ENCODE peak calls at places on chromosomes 3 and 15, in five cellular contexts. One of them, this sample, is unnamed.

GRCh38 chr3:27423463-27423862 is 54.3 kb upstream of the NEK10 start:
- DNase-seq in IMR-90: peak
- DNase-seq in H1: no peak
- DNase-seq in neuronal stem cell: no peak
- DNase-seq in mesenchymal stem cell: peak
- DNase-seq in this sample: no peak

GRCh38 chr3:62710761-62711160 is 164.5 kb downstream of the CADPS start:
- DNase-seq in neuronal stem cell: no peak
- DNase-seq in IMR-90: no peak
- DNase-seq in H1: no peak
- DNase-seq in mesenchymal stem cell: no peak
- DNase-seq in this sample: no peak

GRCh38 chr15:89096664-89097063 is 8.4 kb downstream of the ABHD2 start:
- DNase-seq in H1: no peak
- DNase-seq in mesenchymal stem cell: peak
- DNase-seq in neuronal stem cell: no peak
- DNase-seq in IMR-90: peak
- DNase-seq in this sample: no peak

GRCh38 chr3:101999177-101999778 is 150.0 kb downstream of the NFKBIZ start:
- DNase-seq in H1: no peak
- DNase-seq in mesenchymal stem cell: no peak
- DNase-seq in IMR-90: no peak
- DNase-seq in neuronal stem cell: no peak
- DNase-seq in this sample: no peak

GRCh38 chr3:52722491-52722890 is 16.6 kb downstream of the SPCS1 start:
- DNase-seq in mesenchymal stem cell: no peak
- DNase-seq in neuronal stem cell: no peak
- DNase-seq in IMR-90: no peak
- DNase-seq in H1: no peak
- DNase-seq in this sample: no peak

GRCh38 chr3:144947895-144948294 is 976.3 kb downstream of the DIPK2A start:
- DNase-seq in mesenchymal stem cell: no peak
- DNase-seq in H1: no peak
- DNase-seq in neuronal stem cell: no peak
- DNase-seq in IMR-90: no peak
- DNase-seq in this sample: no peak

GRCh38 chr3:126065876-126066275 is 18.0 kb downstream of the SLC41A3 start:
- DNase-seq in mesenchymal stem cell: no peak
- DNase-seq in H1: no peak
- DNase-seq in neuronal stem cell: no peak
- DNase-seq in IMR-90: no peak
- DNase-seq in this sample: no peak

GRCh38 chr3:49012441-49013017 is 5.3 kb downstream of the WDR6 start:
- DNase-seq in IMR-90: no peak
- DNase-seq in neuronal stem cell: no peak
- DNase-seq in mesenchymal stem cell: peak
- DNase-seq in H1: no peak
- DNase-seq in this sample: no peak

GRCh38 chr3:13018039-13018431 is 55.2 kb downstream of the IQSEC1 start:
- DNase-seq in IMR-90: no peak
- DNase-seq in mesenchymal stem cell: no peak
- DNase-seq in neuronal stem cell: no peak
- DNase-seq in H1: no peak
- DNase-seq in this sample: peak
- H4K91ac ChIP-seq in IMR-90: no peak
- H4K91ac ChIP-seq in mesenchymal stem cell: no peak
- H4K91ac ChIP-seq in neuronal stem cell: peak
- H4K91ac ChIP-seq in H1: peak
- H4K91ac ChIP-seq in this sample: no peak

GRCh38 chr15:42736178-42736792 is 643 bp downstream of the CDAN1 start:
- DNase-seq in mesenchymal stem cell: peak
- DNase-seq in IMR-90: no peak
- DNase-seq in H1: no peak
- DNase-seq in neuronal stem cell: no peak
- DNase-seq in this sample: no peak
- H4K91ac ChIP-seq in mesenchymal stem cell: no peak
- H4K91ac ChIP-seq in IMR-90: no peak
- H4K91ac ChIP-seq in H1: no peak
- H4K91ac ChIP-seq in neuronal stem cell: no peak
- H4K91ac ChIP-seq in this sample: no peak

GRCh38 chr3:184739594-184740505 is 28.0 kb upstream of the MAGEF1 start:
- DNase-seq in mesenchymal stem cell: no peak
- DNase-seq in H1: no peak
- DNase-seq in IMR-90: no peak
- DNase-seq in neuronal stem cell: no peak
- DNase-seq in this sample: no peak
- H4K91ac ChIP-seq in mesenchymal stem cell: no peak
- H4K91ac ChIP-seq in H1: no peak
- H4K91ac ChIP-seq in IMR-90: no peak
- H4K91ac ChIP-seq in neuronal stem cell: no peak
- H4K91ac ChIP-seq in this sample: no peak

DNA sequence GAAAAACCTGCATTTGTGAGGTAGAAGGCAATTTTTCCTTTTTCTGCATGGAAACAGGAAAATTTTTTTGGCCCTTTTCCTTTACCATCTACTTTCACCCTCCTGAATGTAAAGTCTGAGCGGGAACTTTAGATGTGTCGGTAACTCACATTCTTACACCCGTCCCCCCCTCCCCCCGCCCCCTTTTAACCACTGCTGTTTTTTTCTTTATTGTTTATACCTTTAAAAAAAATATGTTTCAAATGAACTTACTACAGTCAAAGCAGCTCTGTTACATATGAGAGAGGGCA is 487 bp upstream of the HES1 start:
- DNase-seq in IMR-90: no peak
- DNase-seq in neuronal stem cell: no peak
- DNase-seq in mesenchymal stem cell: no peak
- DNase-seq in H1: no peak
- DNase-seq in this sample: no peak
- H4K91ac ChIP-seq in IMR-90: peak
- H4K91ac ChIP-seq in neuronal stem cell: no peak
- H4K91ac ChIP-seq in mesenchymal stem cell: no peak
- H4K91ac ChIP-seq in H1: peak
- H4K91ac ChIP-seq in this sample: no peak

GRCh38 chr15:42710662-42711061 is 26.3 kb downstream of the CDAN1 start:
- DNase-seq in H1: no peak
- DNase-seq in neuronal stem cell: no peak
- DNase-seq in IMR-90: no peak
- DNase-seq in mesenchymal stem cell: no peak
- DNase-seq in this sample: no peak
- H4K91ac ChIP-seq in H1: no peak
- H4K91ac ChIP-seq in neuronal stem cell: no peak
- H4K91ac ChIP-seq in IMR-90: no peak
- H4K91ac ChIP-seq in mesenchymal stem cell: no peak
- H4K91ac ChIP-seq in this sample: no peak

DNA sequence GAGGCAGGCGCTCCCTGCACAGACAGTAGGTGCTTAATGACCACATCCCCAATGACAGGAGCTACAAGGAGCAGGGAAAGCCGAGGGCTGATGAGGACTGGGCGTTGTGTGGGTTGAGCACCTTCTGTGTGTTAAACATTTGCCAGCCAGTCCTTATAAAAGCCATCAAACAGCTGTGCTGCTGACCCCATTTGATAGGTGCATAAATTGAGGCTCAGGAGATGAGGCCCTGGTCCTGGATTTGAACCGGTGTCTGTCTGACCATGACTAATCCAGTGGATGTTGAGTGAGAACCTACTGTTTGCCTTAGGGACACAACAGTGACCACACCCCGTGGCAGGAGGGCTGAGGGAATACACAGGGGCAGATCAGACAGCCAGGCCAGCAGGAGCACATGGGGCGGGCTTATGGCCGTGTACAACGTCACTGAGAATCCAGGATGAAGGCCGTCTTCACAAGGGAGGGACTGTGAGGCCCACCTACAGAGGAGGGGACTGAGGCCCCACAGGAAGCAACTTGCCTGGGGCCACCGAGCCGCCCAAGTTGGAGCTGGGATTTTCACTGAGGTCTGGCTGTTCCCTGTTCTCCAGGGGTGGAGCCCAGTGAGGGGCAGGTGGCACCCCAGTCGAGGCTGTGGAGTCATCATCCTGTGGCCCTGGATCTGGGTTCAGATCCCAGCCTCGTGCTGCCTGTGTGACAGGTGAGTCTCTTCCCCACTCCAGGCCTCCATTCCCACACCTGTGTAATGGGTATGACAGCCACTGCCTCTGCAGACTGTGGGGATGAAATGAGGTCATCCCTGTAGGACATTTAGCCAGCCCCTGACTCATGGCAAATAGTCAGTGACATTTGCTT is 6.1 kb upstream of the PLXND1 start:
- DNase-seq in mesenchymal stem cell: peak
- DNase-seq in IMR-90: peak
- DNase-seq in H1: no peak
- DNase-seq in neuronal stem cell: no peak
- DNase-seq in this sample: no peak
- H4K91ac ChIP-seq in mesenchymal stem cell: peak
- H4K91ac ChIP-seq in IMR-90: peak
- H4K91ac ChIP-seq in H1: peak
- H4K91ac ChIP-seq in neuronal stem cell: no peak
- H4K91ac ChIP-seq in this sample: no peak

GRCh38 chr3:177590826-177591225 is 393.5 kb upstream of the TBL1XR1 start:
- DNase-seq in neuronal stem cell: no peak
- DNase-seq in IMR-90: no peak
- DNase-seq in mesenchymal stem cell: peak
- DNase-seq in H1: no peak
- DNase-seq in this sample: no peak
- H4K91ac ChIP-seq in neuronal stem cell: no peak
- H4K91ac ChIP-seq in IMR-90: peak
- H4K91ac ChIP-seq in mesenchymal stem cell: no peak
- H4K91ac ChIP-seq in H1: no peak
- H4K91ac ChIP-seq in this sample: no peak

GRCh38 chr3:124813541-124813940 is 73.6 kb downstream of the ITGB5 start:
- DNase-seq in H1: no peak
- DNase-seq in mesenchymal stem cell: no peak
- DNase-seq in neuronal stem cell: no peak
- DNase-seq in IMR-90: no peak
- DNase-seq in this sample: no peak
- H4K91ac ChIP-seq in H1: no peak
- H4K91ac ChIP-seq in mesenchymal stem cell: no peak
- H4K91ac ChIP-seq in neuronal stem cell: no peak
- H4K91ac ChIP-seq in IMR-90: no peak
- H4K91ac ChIP-seq in this sample: no peak

DNA sequence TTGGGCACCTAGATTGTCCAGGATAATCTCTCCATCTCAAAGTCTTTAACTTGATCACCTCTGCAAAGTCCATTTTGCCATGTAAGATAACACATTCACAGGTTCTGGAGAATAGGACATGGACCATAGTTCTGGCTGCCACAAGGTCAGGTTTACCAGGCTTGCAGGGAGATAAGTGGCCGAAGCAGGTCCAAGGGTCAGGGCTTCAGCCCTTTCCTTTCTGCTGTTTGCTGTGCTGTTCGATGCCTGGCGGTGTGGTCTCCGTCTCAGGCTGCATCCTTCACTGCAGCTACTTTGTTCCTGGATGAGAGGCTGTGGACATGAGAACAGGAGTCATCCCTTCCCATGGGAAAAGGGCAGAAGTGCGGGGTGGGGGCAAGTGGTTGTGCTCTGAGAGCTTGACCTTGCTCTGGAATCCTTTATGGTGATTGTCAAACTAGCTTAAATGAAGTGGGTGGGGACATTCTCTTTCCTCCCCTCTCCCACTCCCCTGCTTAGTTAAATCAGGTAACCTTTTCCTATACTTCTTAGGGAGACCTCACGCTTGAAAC is 320.2 kb upstream of the C2CD4B start:
- DNase-seq in neuronal stem cell: no peak
- DNase-seq in IMR-90: no peak
- DNase-seq in mesenchymal stem cell: no peak
- DNase-seq in H1: no peak
- DNase-seq in this sample: no peak
- H4K91ac ChIP-seq in neuronal stem cell: no peak
- H4K91ac ChIP-seq in IMR-90: peak
- H4K91ac ChIP-seq in mesenchymal stem cell: peak
- H4K91ac ChIP-seq in H1: no peak
- H4K91ac ChIP-seq in this sample: no peak